ENCODE peak calls at places on chromosome 7, in nine cellular contexts. One of them, this sample, is unnamed.

GRCh38 chr7:130965515-130965914 is 231.5 kb upstream of the KLF14 start:
- DNase-seq in fibroblast of mammary gland: no peak
- DNase-seq in K562: no peak
- DNase-seq in tibial artery: no peak
- DNase-seq in GM12865: no peak
- DNase-seq in body of pancreas: no peak
- DNase-seq in OCI-LY7: no peak
- DNase-seq in LNCaP clone FGC: no peak
- DNase-seq in heart right ventricle: no peak
- DNase-seq in this sample: no peak

GRCh38 chr7:88306590-88307048 is at the start of gene STEAP4:
- DNase-seq in fibroblast of mammary gland: peak
- DNase-seq in K562: no peak
- DNase-seq in tibial artery: peak
- DNase-seq in GM12865: no peak
- DNase-seq in body of pancreas: peak
- DNase-seq in OCI-LY7: no peak
- DNase-seq in LNCaP clone FGC: peak
- DNase-seq in heart right ventricle: peak
- DNase-seq in this sample: no peak

GRCh38 chr7:17646181-17646956 is 293.9 kb downstream of the SNX13 start:
- DNase-seq in fibroblast of mammary gland: peak
- DNase-seq in K562: no peak
- DNase-seq in tibial artery: no peak
- DNase-seq in GM12865: no peak
- DNase-seq in body of pancreas: no peak
- DNase-seq in OCI-LY7: no peak
- DNase-seq in LNCaP clone FGC: peak
- DNase-seq in heart right ventricle: no peak
- DNase-seq in this sample: no peak

GRCh38 chr7:116551692-116552091 is 26.9 kb downstream of the CAV1 start:
- DNase-seq in fibroblast of mammary gland: no peak
- DNase-seq in K562: no peak
- DNase-seq in tibial artery: no peak
- DNase-seq in GM12865: no peak
- DNase-seq in body of pancreas: no peak
- DNase-seq in OCI-LY7: no peak
- DNase-seq in LNCaP clone FGC: no peak
- DNase-seq in heart right ventricle: no peak
- DNase-seq in this sample: no peak

GRCh38 chr7:38678342-38679054 is 47.3 kb upstream of the AMPH start:
- DNase-seq in fibroblast of mammary gland: no peak
- DNase-seq in K562: no peak
- DNase-seq in tibial artery: no peak
- DNase-seq in GM12865: no peak
- DNase-seq in body of pancreas: no peak
- DNase-seq in OCI-LY7: no peak
- DNase-seq in LNCaP clone FGC: no peak
- DNase-seq in heart right ventricle: no peak
- DNase-seq in this sample: no peak

GRCh38 chr7:132138817-132139216 is 437.5 kb downstream of the PLXNA4 start:
- DNase-seq in fibroblast of mammary gland: no peak
- DNase-seq in K562: no peak
- DNase-seq in tibial artery: no peak
- DNase-seq in GM12865: no peak
- DNase-seq in body of pancreas: no peak
- DNase-seq in OCI-LY7: no peak
- DNase-seq in LNCaP clone FGC: no peak
- DNase-seq in heart right ventricle: no peak
- DNase-seq in this sample: no peak

GRCh38 chr7:88795553-88795952 is at the start of gene TEX47:
- DNase-seq in fibroblast of mammary gland: no peak
- DNase-seq in K562: no peak
- DNase-seq in tibial artery: no peak
- DNase-seq in GM12865: no peak
- DNase-seq in body of pancreas: no peak
- DNase-seq in OCI-LY7: no peak
- DNase-seq in LNCaP clone FGC: no peak
- DNase-seq in heart right ventricle: no peak
- DNase-seq in this sample: no peak

GRCh38 chr7:33940503-33940902 is 35.2 kb downstream of the BMPER start:
- DNase-seq in fibroblast of mammary gland: no peak
- DNase-seq in K562: no peak
- DNase-seq in tibial artery: no peak
- DNase-seq in GM12865: no peak
- DNase-seq in body of pancreas: no peak
- DNase-seq in OCI-LY7: no peak
- DNase-seq in LNCaP clone FGC: no peak
- DNase-seq in heart right ventricle: no peak
- DNase-seq in this sample: no peak

GRCh38 chr7:48337012-48337621 is 165.9 kb downstream of the ABCA13 start:
- DNase-seq in fibroblast of mammary gland: peak
- DNase-seq in K562: no peak
- DNase-seq in tibial artery: no peak
- DNase-seq in GM12865: peak
- DNase-seq in body of pancreas: peak
- DNase-seq in OCI-LY7: peak
- DNase-seq in LNCaP clone FGC: no peak
- DNase-seq in heart right ventricle: no peak
- DNase-seq in this sample: no peak

GRCh38 chr7:31373337-31374289 is 33.1 kb upstream of the NEUROD6 start:
- DNase-seq in fibroblast of mammary gland: peak
- DNase-seq in K562: peak
- DNase-seq in tibial artery: no peak
- DNase-seq in GM12865: peak
- DNase-seq in body of pancreas: peak
- DNase-seq in OCI-LY7: peak
- DNase-seq in LNCaP clone FGC: peak
- DNase-seq in heart right ventricle: peak
- DNase-seq in this sample: no peak

GRCh38 chr7:72504057-72504456 is 91.9 kb upstream of the CALN1 start:
- DNase-seq in fibroblast of mammary gland: peak
- DNase-seq in K562: no peak
- DNase-seq in tibial artery: no peak
- DNase-seq in GM12865: no peak
- DNase-seq in body of pancreas: no peak
- DNase-seq in OCI-LY7: no peak
- DNase-seq in LNCaP clone FGC: no peak
- DNase-seq in heart right ventricle: no peak
- DNase-seq in this sample: no peak

GRCh38 chr7:134101716-134102115 is 25.4 kb upstream of the LRGUK start:
- DNase-seq in fibroblast of mammary gland: no peak
- DNase-seq in K562: no peak
- DNase-seq in tibial artery: no peak
- DNase-seq in GM12865: no peak
- DNase-seq in body of pancreas: no peak
- DNase-seq in OCI-LY7: no peak
- DNase-seq in LNCaP clone FGC: no peak
- DNase-seq in heart right ventricle: no peak
- DNase-seq in this sample: no peak

GRCh38 chr7:34451923-34452322 is 206.1 kb upstream of the NPSR1 start:
- DNase-seq in fibroblast of mammary gland: peak
- DNase-seq in K562: no peak
- DNase-seq in tibial artery: no peak
- DNase-seq in GM12865: no peak
- DNase-seq in body of pancreas: no peak
- DNase-seq in OCI-LY7: no peak
- DNase-seq in LNCaP clone FGC: no peak
- DNase-seq in heart right ventricle: no peak
- DNase-seq in this sample: no peak

GRCh38 chr7:2164156-2164555 is 68.6 kb downstream of the MAD1L1 start:
- DNase-seq in fibroblast of mammary gland: no peak
- DNase-seq in K562: no peak
- DNase-seq in tibial artery: no peak
- DNase-seq in GM12865: no peak
- DNase-seq in body of pancreas: no peak
- DNase-seq in OCI-LY7: no peak
- DNase-seq in LNCaP clone FGC: peak
- DNase-seq in heart right ventricle: no peak
- DNase-seq in this sample: no peak

GRCh38 chr7:139629392-139630082 is 106.1 kb downstream of the CLEC2L start:
- DNase-seq in fibroblast of mammary gland: peak
- DNase-seq in K562: no peak
- DNase-seq in tibial artery: no peak
- DNase-seq in GM12865: no peak
- DNase-seq in body of pancreas: no peak
- DNase-seq in OCI-LY7: no peak
- DNase-seq in LNCaP clone FGC: no peak
- DNase-seq in heart right ventricle: no peak
- DNase-seq in this sample: no peak

GRCh38 chr7:135195968-135196629 is 15.2 kb downstream of the WDR91 start:
- DNase-seq in fibroblast of mammary gland: no peak
- DNase-seq in K562: no peak
- DNase-seq in tibial artery: peak
- DNase-seq in GM12865: no peak
- DNase-seq in body of pancreas: peak
- DNase-seq in OCI-LY7: no peak
- DNase-seq in LNCaP clone FGC: no peak
- DNase-seq in heart right ventricle: no peak
- DNase-seq in this sample: no peak

GRCh38 chr7:129597672-129598071 is 13.8 kb upstream of the NRF1 start:
- DNase-seq in fibroblast of mammary gland: no peak
- DNase-seq in K562: no peak
- DNase-seq in tibial artery: no peak
- DNase-seq in GM12865: no peak
- DNase-seq in body of pancreas: no peak
- DNase-seq in OCI-LY7: no peak
- DNase-seq in LNCaP clone FGC: no peak
- DNase-seq in heart right ventricle: no peak
- DNase-seq in this sample: no peak

GRCh38 chr7:116990056-116990455 is 36.8 kb downstream of the ST7 start:
- DNase-seq in fibroblast of mammary gland: peak
- DNase-seq in K562: no peak
- DNase-seq in tibial artery: no peak
- DNase-seq in GM12865: no peak
- DNase-seq in body of pancreas: no peak
- DNase-seq in OCI-LY7: no peak
- DNase-seq in LNCaP clone FGC: no peak
- DNase-seq in heart right ventricle: no peak
- DNase-seq in this sample: no peak

GRCh38 chr7:98921608-98922372 is 43.5 kb downstream of the TRRAP start:
- DNase-seq in fibroblast of mammary gland: peak
- DNase-seq in K562: no peak
- DNase-seq in tibial artery: no peak
- DNase-seq in GM12865: no peak
- DNase-seq in body of pancreas: no peak
- DNase-seq in OCI-LY7: no peak
- DNase-seq in LNCaP clone FGC: no peak
- DNase-seq in heart right ventricle: no peak
- DNase-seq in this sample: no peak
- TF ChIP-seq CTCF in fibroblast of mammary gland: no peak
- TF ChIP-seq CTCF in K562: no peak
- TF ChIP-seq CTCF in tibial artery: no peak
- TF ChIP-seq CTCF in GM12865: no peak
- TF ChIP-seq CTCF in body of pancreas: no peak
- TF ChIP-seq CTCF in OCI-LY7: no peak
- TF ChIP-seq CTCF in LNCaP clone FGC: no peak
- TF ChIP-seq CTCF in heart right ventricle: no peak
- TF ChIP-seq CTCF in this sample: no peak

GRCh38 chr7:833601-834258 is 1.5 kb downstream of the SUN1 start:
- DNase-seq in fibroblast of mammary gland: peak
- DNase-seq in K562: no peak
- DNase-seq in tibial artery: no peak
- DNase-seq in GM12865: peak
- DNase-seq in body of pancreas: no peak
- DNase-seq in OCI-LY7: no peak
- DNase-seq in LNCaP clone FGC: no peak
- DNase-seq in heart right ventricle: no peak
- DNase-seq in this sample: no peak

GRCh38 chr7:830069-830468 is 2.2 kb upstream of the SUN1 start:
- DNase-seq in fibroblast of mammary gland: no peak
- DNase-seq in K562: no peak
- DNase-seq in tibial artery: no peak
- DNase-seq in GM12865: no peak
- DNase-seq in body of pancreas: no peak
- DNase-seq in OCI-LY7: no peak
- DNase-seq in LNCaP clone FGC: no peak
- DNase-seq in heart right ventricle: no peak
- DNase-seq in this sample: no peak

GRCh38 chr7:832292-832967 is at the start of gene SUN1:
- DNase-seq in fibroblast of mammary gland: peak
- DNase-seq in K562: no peak
- DNase-seq in tibial artery: no peak
- DNase-seq in GM12865: peak
- DNase-seq in body of pancreas: peak
- DNase-seq in OCI-LY7: no peak
- DNase-seq in LNCaP clone FGC: no peak
- DNase-seq in heart right ventricle: no peak
- DNase-seq in this sample: peak

GRCh38 chr7:832968-833424 is 720 bp downstream of the SUN1 start:
- DNase-seq in fibroblast of mammary gland: peak
- DNase-seq in K562: no peak
- DNase-seq in tibial artery: no peak
- DNase-seq in GM12865: no peak
- DNase-seq in body of pancreas: no peak
- DNase-seq in OCI-LY7: no peak
- DNase-seq in LNCaP clone FGC: no peak
- DNase-seq in heart right ventricle: no peak
- DNase-seq in this sample: no peak

GRCh38 chr7:831596-832291 is 532 bp upstream of the SUN1 start:
- DNase-seq in fibroblast of mammary gland: peak
- DNase-seq in K562: peak
- DNase-seq in tibial artery: no peak
- DNase-seq in GM12865: peak
- DNase-seq in body of pancreas: no peak
- DNase-seq in OCI-LY7: no peak
- DNase-seq in LNCaP clone FGC: no peak
- DNase-seq in heart right ventricle: no peak
- DNase-seq in this sample: peak
- H3K4me3 ChIP-seq in fibroblast of mammary gland: peak
- H3K4me3 ChIP-seq in K562: no peak
- H3K4me3 ChIP-seq in tibial artery: peak
- H3K4me3 ChIP-seq in GM12865: peak
- H3K4me3 ChIP-seq in body of pancreas: no peak
- H3K4me3 ChIP-seq in OCI-LY7: no peak
- H3K4me3 ChIP-seq in LNCaP clone FGC: no peak
- H3K4me3 ChIP-seq in heart right ventricle: peak
- H3K4me3 ChIP-seq in this sample: peak

GRCh38 chr7:92609921-92610518 is 19.8 kb upstream of the FAM133B start:
- DNase-seq in fibroblast of mammary gland: no peak
- DNase-seq in K562: no peak
- DNase-seq in tibial artery: no peak
- DNase-seq in GM12865: peak
- DNase-seq in body of pancreas: no peak
- DNase-seq in OCI-LY7: peak
- DNase-seq in LNCaP clone FGC: no peak
- DNase-seq in heart right ventricle: no peak
- DNase-seq in this sample: no peak
- TF ChIP-seq CTCF in fibroblast of mammary gland: peak
- TF ChIP-seq CTCF in K562: peak
- TF ChIP-seq CTCF in tibial artery: peak
- TF ChIP-seq CTCF in GM12865: peak
- TF ChIP-seq CTCF in body of pancreas: peak
- TF ChIP-seq CTCF in OCI-LY7: peak
- TF ChIP-seq CTCF in LNCaP clone FGC: peak
- TF ChIP-seq CTCF in heart right ventricle: no peak
- TF ChIP-seq CTCF in this sample: peak

DNA sequence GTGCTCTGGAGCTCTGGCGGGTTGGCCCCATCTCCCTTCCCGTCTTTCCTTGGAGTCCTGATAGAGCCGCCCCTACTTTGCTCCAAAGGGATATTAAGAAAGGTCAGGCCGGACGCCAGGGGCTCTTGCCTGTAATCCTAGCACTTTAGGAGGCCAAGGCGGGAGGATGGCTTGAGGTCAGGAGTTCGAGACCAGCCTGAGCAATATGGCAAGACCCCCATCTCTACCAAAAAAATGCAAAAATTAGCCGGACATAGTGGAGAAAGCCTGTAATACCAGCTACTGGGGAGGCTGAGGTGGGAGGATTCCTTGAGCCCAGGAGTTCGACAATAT is 313 bp upstream of the MLXIPL start:
- DNase-seq in fibroblast of mammary gland: no peak
- DNase-seq in K562: no peak
- DNase-seq in tibial artery: no peak
- DNase-seq in GM12865: no peak
- DNase-seq in body of pancreas: no peak
- DNase-seq in OCI-LY7: no peak
- DNase-seq in LNCaP clone FGC: no peak
- DNase-seq in heart right ventricle: no peak
- DNase-seq in this sample: no peak
- H3K4me3 ChIP-seq in fibroblast of mammary gland: no peak
- H3K4me3 ChIP-seq in K562: peak
- H3K4me3 ChIP-seq in tibial artery: peak
- H3K4me3 ChIP-seq in GM12865: no peak
- H3K4me3 ChIP-seq in body of pancreas: no peak
- H3K4me3 ChIP-seq in OCI-LY7: no peak
- H3K4me3 ChIP-seq in LNCaP clone FGC: peak
- H3K4me3 ChIP-seq in heart right ventricle: peak
- H3K4me3 ChIP-seq in this sample: no peak